ENCODE peak calls at places on chromosomes 6 and 20, in five cellular contexts. One of them, this sample, is unnamed.

GRCh38 chr20:23404196-23404595 is 17.1 kb downstream of the NAPB start:
- DNase-seq in K562: no peak
- DNase-seq in H1: no peak
- DNase-seq in HCT116: no peak
- DNase-seq in SK-N-SH: no peak
- DNase-seq in this sample: peak

GRCh38 chr6:105995403-105995699 is 90.8 kb upstream of the PRDM1 start:
- DNase-seq in HCT116: no peak
- DNase-seq in H1: no peak
- DNase-seq in K562: no peak
- DNase-seq in SK-N-SH: no peak
- DNase-seq in this sample: no peak

GRCh38 chr20:50020283-50020682 is 37.5 kb downstream of the SNAI1 start:
- DNase-seq in K562: no peak
- DNase-seq in HCT116: no peak
- DNase-seq in SK-N-SH: no peak
- DNase-seq in H1: no peak
- DNase-seq in this sample: no peak

GRCh38 chr6:11054722-11055121 is 10.6 kb upstream of the ELOVL2 start:
- DNase-seq in HCT116: no peak
- DNase-seq in H1: no peak
- DNase-seq in K562: no peak
- DNase-seq in SK-N-SH: no peak
- DNase-seq in this sample: no peak

GRCh38 chr6:159980474-159980873 is 11.6 kb downstream of the IGF2R start:
- DNase-seq in HCT116: no peak
- DNase-seq in SK-N-SH: no peak
- DNase-seq in H1: no peak
- DNase-seq in K562: no peak
- DNase-seq in this sample: no peak

GRCh38 chr20:12130781-12131180 is 213.1 kb downstream of the BTBD3 start:
- DNase-seq in K562: no peak
- DNase-seq in H1: no peak
- DNase-seq in HCT116: no peak
- DNase-seq in SK-N-SH: no peak
- DNase-seq in this sample: no peak

GRCh38 chr6:7169296-7169721 is 61.5 kb downstream of the RREB1 start:
- DNase-seq in H1: peak
- DNase-seq in K562: no peak
- DNase-seq in HCT116: no peak
- DNase-seq in SK-N-SH: no peak
- DNase-seq in this sample: no peak

GRCh38 chr6:126302191-126302590 is 37.7 kb upstream of the CENPW start:
- DNase-seq in SK-N-SH: no peak
- DNase-seq in K562: no peak
- DNase-seq in HCT116: peak
- DNase-seq in H1: no peak
- DNase-seq in this sample: no peak

GRCh38 chr6:143397229-143398222 is 53.0 kb downstream of the ADAT2 start:
- DNase-seq in H1: no peak
- DNase-seq in K562: no peak
- DNase-seq in HCT116: peak
- DNase-seq in SK-N-SH: no peak
- DNase-seq in this sample: no peak

GRCh38 chr6:109783245-109783990 is 92.3 kb downstream of the FIG4 start:
- DNase-seq in SK-N-SH: no peak
- DNase-seq in H1: peak
- DNase-seq in HCT116: no peak
- DNase-seq in K562: peak
- DNase-seq in this sample: no peak

GRCh38 chr6:151414641-151415260 is 23.4 kb upstream of the ZBTB2 start:
- DNase-seq in SK-N-SH: no peak
- DNase-seq in K562: no peak
- DNase-seq in H1: no peak
- DNase-seq in HCT116: no peak
- DNase-seq in this sample: no peak

GRCh38 chr6:151412905-151413304 is 21.5 kb upstream of the ZBTB2 start:
- DNase-seq in SK-N-SH: no peak
- DNase-seq in HCT116: no peak
- DNase-seq in H1: no peak
- DNase-seq in K562: no peak
- DNase-seq in this sample: no peak

GRCh38 chr6:151409679-151410078 is 18.3 kb upstream of the ZBTB2 start:
- DNase-seq in SK-N-SH: no peak
- DNase-seq in H1: no peak
- DNase-seq in HCT116: no peak
- DNase-seq in K562: no peak
- DNase-seq in this sample: no peak

GRCh38 chr6:151417477-151417876 is 26.1 kb upstream of the ZBTB2 start:
- DNase-seq in SK-N-SH: no peak
- DNase-seq in K562: no peak
- DNase-seq in H1: no peak
- DNase-seq in HCT116: no peak
- DNase-seq in this sample: no peak

GRCh38 chr6:151413372-151414145 is 22.2 kb upstream of the ZBTB2 start:
- DNase-seq in H1: no peak
- DNase-seq in K562: no peak
- DNase-seq in SK-N-SH: no peak
- DNase-seq in HCT116: no peak
- DNase-seq in this sample: no peak
- TF ChIP-seq JUND in H1: no peak
- TF ChIP-seq JUND in K562: no peak
- TF ChIP-seq JUND in SK-N-SH: no peak
- TF ChIP-seq JUND in HCT116: no peak
- TF ChIP-seq JUND in this sample: no peak

GRCh38 chr6:164097056-164097455 is 682.5 kb downstream of the QKI start:
- DNase-seq in H1: no peak
- DNase-seq in K562: no peak
- DNase-seq in SK-N-SH: no peak
- DNase-seq in HCT116: no peak
- DNase-seq in this sample: no peak

GRCh38 chr6:164097557-164098398 is 683.3 kb downstream of the QKI start:
- DNase-seq in H1: no peak
- DNase-seq in HCT116: no peak
- DNase-seq in K562: no peak
- DNase-seq in SK-N-SH: no peak
- DNase-seq in this sample: no peak

GRCh38 chr6:164099535-164099982 is 685.0 kb downstream of the QKI start:
- DNase-seq in K562: no peak
- DNase-seq in SK-N-SH: no peak
- DNase-seq in HCT116: no peak
- DNase-seq in H1: no peak
- DNase-seq in this sample: no peak

GRCh38 chr6:164102701-164103100 is 688.2 kb downstream of the QKI start:
- DNase-seq in K562: no peak
- DNase-seq in SK-N-SH: no peak
- DNase-seq in H1: no peak
- DNase-seq in HCT116: no peak
- DNase-seq in this sample: no peak

GRCh38 chr6:164098857-164099534 is 684.5 kb downstream of the QKI start:
- DNase-seq in K562: no peak
- DNase-seq in H1: no peak
- DNase-seq in SK-N-SH: no peak
- DNase-seq in HCT116: no peak
- DNase-seq in this sample: no peak
- TF ChIP-seq JUND in K562: peak
- TF ChIP-seq JUND in H1: no peak
- TF ChIP-seq JUND in SK-N-SH: no peak
- TF ChIP-seq JUND in HCT116: no peak
- TF ChIP-seq JUND in this sample: no peak

GRCh38 chr6:36413489-36414153 is 26.2 kb upstream of the ETV7 start:
- DNase-seq in H1: no peak
- DNase-seq in HCT116: no peak
- DNase-seq in K562: no peak
- DNase-seq in SK-N-SH: no peak
- DNase-seq in this sample: no peak
- TF ChIP-seq JUND in H1: no peak
- TF ChIP-seq JUND in HCT116: no peak
- TF ChIP-seq JUND in K562: no peak
- TF ChIP-seq JUND in SK-N-SH: no peak
- TF ChIP-seq JUND in this sample: no peak

GRCh38 chr6:45420909-45421699 is 43.4 kb upstream of the SUPT3H start:
- DNase-seq in HCT116: no peak
- DNase-seq in K562: no peak
- DNase-seq in H1: no peak
- DNase-seq in SK-N-SH: no peak
- DNase-seq in this sample: peak
- TF ChIP-seq JUND in HCT116: no peak
- TF ChIP-seq JUND in K562: no peak
- TF ChIP-seq JUND in H1: no peak
- TF ChIP-seq JUND in SK-N-SH: no peak
- TF ChIP-seq JUND in this sample: no peak

DNA sequence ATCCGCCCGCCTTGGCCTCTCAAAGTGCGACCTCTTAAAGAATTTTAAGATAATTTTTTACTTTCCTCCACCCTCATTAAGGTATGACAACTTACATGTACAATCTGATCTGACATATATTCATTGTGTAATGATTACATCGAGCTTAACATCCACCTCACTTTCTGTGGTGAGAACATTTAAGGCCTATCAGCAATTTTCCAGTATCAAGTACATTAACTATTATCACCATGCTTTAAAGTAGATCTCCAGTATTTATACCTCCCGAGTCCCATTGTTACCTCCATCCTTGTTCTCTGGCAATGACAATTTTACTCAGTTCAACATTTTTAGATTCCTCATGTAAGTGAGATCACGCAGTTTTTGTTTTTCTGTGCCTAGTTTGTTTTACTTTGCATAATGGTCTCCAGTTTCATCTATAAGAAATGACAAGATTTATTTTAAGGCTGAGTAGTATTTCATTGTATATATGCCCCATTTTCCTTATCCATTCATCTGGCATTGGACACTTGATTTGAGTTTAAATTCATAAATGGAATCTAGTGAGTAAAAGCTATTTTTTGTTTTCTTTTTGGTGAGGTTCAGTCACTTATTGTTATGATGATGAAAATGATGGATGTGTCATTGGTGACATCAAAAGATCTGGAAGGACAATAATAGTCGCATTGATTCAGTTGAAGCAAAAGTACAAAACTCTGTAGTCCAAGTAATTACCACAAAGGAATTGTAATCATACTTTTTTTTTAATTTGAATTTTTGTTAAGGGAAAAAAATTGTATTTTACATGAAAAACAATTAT is 87.0 kb downstream of the OR2B2 start:
- DNase-seq in HCT116: no peak
- DNase-seq in K562: no peak
- DNase-seq in H1: no peak
- DNase-seq in SK-N-SH: no peak
- DNase-seq in this sample: no peak
- TF ChIP-seq JUND in HCT116: no peak
- TF ChIP-seq JUND in K562: peak
- TF ChIP-seq JUND in H1: no peak
- TF ChIP-seq JUND in SK-N-SH: peak
- TF ChIP-seq JUND in this sample: no peak

GRCh38 chr6:17042422-17043147 is 59.3 kb upstream of the STMND1 start:
- DNase-seq in SK-N-SH: peak
- DNase-seq in K562: no peak
- DNase-seq in H1: peak
- DNase-seq in HCT116: peak
- DNase-seq in this sample: no peak

GRCh38 chr6:17038316-17038715 is 63.5 kb upstream of the STMND1 start:
- DNase-seq in SK-N-SH: no peak
- DNase-seq in K562: no peak
- DNase-seq in H1: no peak
- DNase-seq in HCT116: no peak
- DNase-seq in this sample: no peak

GRCh38 chr6:17043148-17043522 is 58.7 kb upstream of the STMND1 start:
- DNase-seq in SK-N-SH: no peak
- DNase-seq in K562: no peak
- DNase-seq in H1: no peak
- DNase-seq in HCT116: no peak
- DNase-seq in this sample: no peak

GRCh38 chr6:17035994-17036393 is 65.9 kb upstream of the STMND1 start:
- DNase-seq in K562: no peak
- DNase-seq in HCT116: no peak
- DNase-seq in SK-N-SH: no peak
- DNase-seq in H1: no peak
- DNase-seq in this sample: no peak

DNA sequence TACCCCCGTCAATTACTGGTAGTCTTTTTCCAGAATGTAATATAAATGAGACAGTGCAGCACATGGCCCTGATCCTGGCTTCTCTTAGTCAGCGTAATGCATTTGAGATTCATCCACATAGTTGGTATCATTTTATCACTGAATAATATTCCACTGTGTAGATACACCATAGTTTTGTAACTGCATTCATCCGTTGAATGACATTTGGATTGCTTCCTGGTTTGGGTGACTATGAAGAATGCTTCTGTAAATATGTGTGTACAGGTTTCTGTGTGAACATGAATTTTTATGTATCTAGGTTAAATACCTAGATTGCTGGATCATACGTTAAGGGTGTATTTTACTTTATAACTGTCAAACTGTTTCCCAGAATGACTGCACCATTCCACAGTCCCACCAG is 62.6 kb upstream of the STMND1 start:
- DNase-seq in H1: no peak
- DNase-seq in HCT116: no peak
- DNase-seq in K562: no peak
- DNase-seq in SK-N-SH: no peak
- DNase-seq in this sample: no peak
- TF ChIP-seq JUND in H1: no peak
- TF ChIP-seq JUND in HCT116: no peak
- TF ChIP-seq JUND in K562: no peak
- TF ChIP-seq JUND in SK-N-SH: no peak
- TF ChIP-seq JUND in this sample: no peak

GRCh38 chr20:25220810-25221591 is 25.5 kb downstream of the ENTPD6 start:
- DNase-seq in K562: no peak
- DNase-seq in SK-N-SH: no peak
- DNase-seq in HCT116: no peak
- DNase-seq in H1: no peak
- DNase-seq in this sample: no peak

GRCh38 chr20:25220021-25220730 is 24.7 kb downstream of the ENTPD6 start:
- DNase-seq in K562: peak
- DNase-seq in SK-N-SH: peak
- DNase-seq in H1: no peak
- DNase-seq in HCT116: no peak
- DNase-seq in this sample: no peak

GRCh38 chr20:25222461-25223178 is 25.3 kb upstream of the PYGB start:
- DNase-seq in K562: peak
- DNase-seq in SK-N-SH: no peak
- DNase-seq in HCT116: no peak
- DNase-seq in H1: no peak
- DNase-seq in this sample: no peak

GRCh38 chr20:25223179-25223661 is 24.7 kb upstream of the PYGB start:
- DNase-seq in SK-N-SH: no peak
- DNase-seq in K562: peak
- DNase-seq in HCT116: peak
- DNase-seq in H1: no peak
- DNase-seq in this sample: no peak

GRCh38 chr20:25221592-25222460 is 26.1 kb upstream of the PYGB start:
- DNase-seq in K562: no peak
- DNase-seq in SK-N-SH: no peak
- DNase-seq in HCT116: no peak
- DNase-seq in H1: no peak
- DNase-seq in this sample: no peak
- TF ChIP-seq JUND in K562: no peak
- TF ChIP-seq JUND in SK-N-SH: no peak
- TF ChIP-seq JUND in HCT116: no peak
- TF ChIP-seq JUND in H1: no peak
- TF ChIP-seq JUND in this sample: no peak